ENCODE peak calls at places on chromosome 18, in four cellular contexts. One of them, this sample, is unnamed.

GRCh38 chr18:13382990-13383821 is 164.6 kb downstream of the LDLRAD4 start:
- DNase-seq in GM10248: no peak
- DNase-seq in OCI-LY7: no peak
- DNase-seq in activated CD8-positive, alpha-beta memory T cell treated with anti-CD3 and anti-CD28 coated beads, Interleukin-2, amount 50 U/mL, for 48 hours: peak
- DNase-seq in this sample: no peak

GRCh38 chr18:57052759-57053158 is 94.1 kb upstream of the BOD1L2 start:
- DNase-seq in GM10248: no peak
- DNase-seq in OCI-LY7: no peak
- DNase-seq in activated CD8-positive, alpha-beta memory T cell treated with anti-CD3 and anti-CD28 coated beads, Interleukin-2, amount 50 U/mL, for 48 hours: no peak
- DNase-seq in this sample: no peak

GRCh38 chr18:76943542-76944339 is 121.4 kb downstream of the ZNF236 start:
- DNase-seq in GM10248: no peak
- DNase-seq in OCI-LY7: no peak
- DNase-seq in activated CD8-positive, alpha-beta memory T cell treated with anti-CD3 and anti-CD28 coated beads, Interleukin-2, amount 50 U/mL, for 48 hours: no peak
- DNase-seq in this sample: no peak

GRCh38 chr18:23077493-23078256 is 57.6 kb upstream of the CABLES1 start:
- DNase-seq in GM10248: no peak
- DNase-seq in OCI-LY7: peak
- DNase-seq in activated CD8-positive, alpha-beta memory T cell treated with anti-CD3 and anti-CD28 coated beads, Interleukin-2, amount 50 U/mL, for 48 hours: no peak
- DNase-seq in this sample: peak

GRCh38 chr18:74623047-74623816 is 25.6 kb downstream of the ZNF407 start:
- DNase-seq in GM10248: no peak
- DNase-seq in OCI-LY7: no peak
- DNase-seq in activated CD8-positive, alpha-beta memory T cell treated with anti-CD3 and anti-CD28 coated beads, Interleukin-2, amount 50 U/mL, for 48 hours: no peak
- DNase-seq in this sample: no peak

GRCh38 chr18:33210575-33211189 is 229.8 kb downstream of the CCDC178 start:
- DNase-seq in GM10248: no peak
- DNase-seq in OCI-LY7: peak
- DNase-seq in activated CD8-positive, alpha-beta memory T cell treated with anti-CD3 and anti-CD28 coated beads, Interleukin-2, amount 50 U/mL, for 48 hours: no peak
- DNase-seq in this sample: peak

GRCh38 chr18:38077219-38077618 is 511.6 kb upstream of the CELF4 start:
- DNase-seq in GM10248: no peak
- DNase-seq in OCI-LY7: no peak
- DNase-seq in activated CD8-positive, alpha-beta memory T cell treated with anti-CD3 and anti-CD28 coated beads, Interleukin-2, amount 50 U/mL, for 48 hours: no peak
- DNase-seq in this sample: no peak

GRCh38 chr18:48542513-48543181 is 3.8 kb downstream of the CTIF start:
- DNase-seq in GM10248: no peak
- DNase-seq in OCI-LY7: no peak
- DNase-seq in activated CD8-positive, alpha-beta memory T cell treated with anti-CD3 and anti-CD28 coated beads, Interleukin-2, amount 50 U/mL, for 48 hours: no peak
- DNase-seq in this sample: no peak

GRCh38 chr18:13713455-13714055 is 12.8 kb downstream of the FAM210A start:
- DNase-seq in GM10248: no peak
- DNase-seq in OCI-LY7: no peak
- DNase-seq in activated CD8-positive, alpha-beta memory T cell treated with anti-CD3 and anti-CD28 coated beads, Interleukin-2, amount 50 U/mL, for 48 hours: no peak
- DNase-seq in this sample: no peak

GRCh38 chr18:3209859-3210569 is 9.8 kb downstream of the MYOM1 start:
- DNase-seq in GM10248: no peak
- DNase-seq in OCI-LY7: no peak
- DNase-seq in activated CD8-positive, alpha-beta memory T cell treated with anti-CD3 and anti-CD28 coated beads, Interleukin-2, amount 50 U/mL, for 48 hours: no peak
- DNase-seq in this sample: no peak

GRCh38 chr18:76131738-76132137 is 363.3 kb downstream of the ZNF516 start:
- DNase-seq in GM10248: no peak
- DNase-seq in OCI-LY7: no peak
- DNase-seq in activated CD8-positive, alpha-beta memory T cell treated with anti-CD3 and anti-CD28 coated beads, Interleukin-2, amount 50 U/mL, for 48 hours: no peak
- DNase-seq in this sample: peak

GRCh38 chr18:26621161-26622026 is 73.0 kb upstream of the KCTD1 start:
- DNase-seq in GM10248: peak
- DNase-seq in OCI-LY7: peak
- DNase-seq in activated CD8-positive, alpha-beta memory T cell treated with anti-CD3 and anti-CD28 coated beads, Interleukin-2, amount 50 U/mL, for 48 hours: peak
- DNase-seq in this sample: peak

GRCh38 chr18:59957957-59958356 is 58.2 kb downstream of the PMAIP1 start:
- DNase-seq in GM10248: no peak
- DNase-seq in OCI-LY7: peak
- DNase-seq in activated CD8-positive, alpha-beta memory T cell treated with anti-CD3 and anti-CD28 coated beads, Interleukin-2, amount 50 U/mL, for 48 hours: no peak
- DNase-seq in this sample: peak

GRCh38 chr18:6031442-6031841 is 136.1 kb upstream of the TMEM200C start:
- DNase-seq in GM10248: no peak
- DNase-seq in OCI-LY7: no peak
- DNase-seq in activated CD8-positive, alpha-beta memory T cell treated with anti-CD3 and anti-CD28 coated beads, Interleukin-2, amount 50 U/mL, for 48 hours: no peak
- DNase-seq in this sample: no peak

GRCh38 chr18:51433296-51433695 is 235.8 kb upstream of the MEX3C start:
- DNase-seq in GM10248: no peak
- DNase-seq in OCI-LY7: no peak
- DNase-seq in activated CD8-positive, alpha-beta memory T cell treated with anti-CD3 and anti-CD28 coated beads, Interleukin-2, amount 50 U/mL, for 48 hours: no peak
- DNase-seq in this sample: no peak

GRCh38 chr18:58196881-58197872 is 153.2 kb downstream of the NEDD4L start:
- DNase-seq in GM10248: no peak
- DNase-seq in OCI-LY7: no peak
- DNase-seq in activated CD8-positive, alpha-beta memory T cell treated with anti-CD3 and anti-CD28 coated beads, Interleukin-2, amount 50 U/mL, for 48 hours: no peak
- DNase-seq in this sample: no peak

GRCh38 chr18:13452448-13452811 is 233.9 kb downstream of the LDLRAD4 start:
- DNase-seq in GM10248: no peak
- DNase-seq in OCI-LY7: no peak
- DNase-seq in activated CD8-positive, alpha-beta memory T cell treated with anti-CD3 and anti-CD28 coated beads, Interleukin-2, amount 50 U/mL, for 48 hours: peak
- DNase-seq in this sample: no peak

GRCh38 chr18:69885841-69886531 is 61.7 kb downstream of the CD226 start:
- DNase-seq in GM10248: peak
- DNase-seq in OCI-LY7: no peak
- DNase-seq in activated CD8-positive, alpha-beta memory T cell treated with anti-CD3 and anti-CD28 coated beads, Interleukin-2, amount 50 U/mL, for 48 hours: peak
- DNase-seq in this sample: no peak

GRCh38 chr18:26225022-26225693 is 1.1 kb upstream of the TAF4B start:
- DNase-seq in GM10248: no peak
- DNase-seq in OCI-LY7: no peak
- DNase-seq in activated CD8-positive, alpha-beta memory T cell treated with anti-CD3 and anti-CD28 coated beads, Interleukin-2, amount 50 U/mL, for 48 hours: no peak
- DNase-seq in this sample: no peak

GRCh38 chr18:199768-200167 is 41.4 kb downstream of the USP14 start:
- DNase-seq in GM10248: no peak
- DNase-seq in OCI-LY7: no peak
- DNase-seq in activated CD8-positive, alpha-beta memory T cell treated with anti-CD3 and anti-CD28 coated beads, Interleukin-2, amount 50 U/mL, for 48 hours: no peak
- DNase-seq in this sample: no peak

GRCh38 chr18:23887035-23887434 is 127.5 kb upstream of the TTC39C start:
- DNase-seq in GM10248: no peak
- DNase-seq in OCI-LY7: no peak
- DNase-seq in activated CD8-positive, alpha-beta memory T cell treated with anti-CD3 and anti-CD28 coated beads, Interleukin-2, amount 50 U/mL, for 48 hours: no peak
- DNase-seq in this sample: no peak

GRCh38 chr18:45243347-45244095 is 371.8 kb upstream of the SLC14A2 start:
- DNase-seq in GM10248: no peak
- DNase-seq in OCI-LY7: no peak
- DNase-seq in activated CD8-positive, alpha-beta memory T cell treated with anti-CD3 and anti-CD28 coated beads, Interleukin-2, amount 50 U/mL, for 48 hours: no peak
- DNase-seq in this sample: no peak

GRCh38 chr18:59049726-59050660 is 89.7 kb upstream of the SEC11C start:
- DNase-seq in GM10248: no peak
- DNase-seq in OCI-LY7: no peak
- DNase-seq in activated CD8-positive, alpha-beta memory T cell treated with anti-CD3 and anti-CD28 coated beads, Interleukin-2, amount 50 U/mL, for 48 hours: no peak
- DNase-seq in this sample: no peak

GRCh38 chr18:69968073-69968472 is 20.4 kb upstream of the CD226 start:
- DNase-seq in GM10248: no peak
- DNase-seq in OCI-LY7: no peak
- DNase-seq in activated CD8-positive, alpha-beta memory T cell treated with anti-CD3 and anti-CD28 coated beads, Interleukin-2, amount 50 U/mL, for 48 hours: no peak
- DNase-seq in this sample: no peak